ENCODE peak calls at places on chromosomes 11 and 22, in four cellular contexts. One of them, this sample, is unnamed.

GRCh38 chr11:15941206-15941770 is 415.1 kb downstream of the SOX6 start:
- DNase-seq in AG04449: no peak
- DNase-seq in cardiac muscle cell: peak
- DNase-seq in choroid plexus epithelial cell: peak
- DNase-seq in this sample: no peak

GRCh38 chr11:69663326-69663725 is 11.8 kb downstream of the LTO1 start:
- DNase-seq in AG04449: no peak
- DNase-seq in cardiac muscle cell: no peak
- DNase-seq in choroid plexus epithelial cell: no peak
- DNase-seq in this sample: peak

GRCh38 chr11:6895010-6895409 is 2.7 kb upstream of the OR2D2 start:
- DNase-seq in AG04449: no peak
- DNase-seq in cardiac muscle cell: no peak
- DNase-seq in choroid plexus epithelial cell: no peak
- DNase-seq in this sample: no peak

GRCh38 chr11:74694536-74694935 is 36.7 kb downstream of the CHRDL2 start:
- DNase-seq in AG04449: no peak
- DNase-seq in cardiac muscle cell: no peak
- DNase-seq in choroid plexus epithelial cell: no peak
- DNase-seq in this sample: no peak

GRCh38 chr22:25149014-25149413 is 50.6 kb upstream of the CRYBB3 start:
- DNase-seq in AG04449: no peak
- DNase-seq in cardiac muscle cell: no peak
- DNase-seq in choroid plexus epithelial cell: no peak
- DNase-seq in this sample: no peak

GRCh38 chr22:50542416-50542927 is 3.2 kb upstream of the KLHDC7B start:
- DNase-seq in AG04449: no peak
- DNase-seq in cardiac muscle cell: no peak
- DNase-seq in choroid plexus epithelial cell: peak
- DNase-seq in this sample: no peak

GRCh38 chr11:61777234-61778090 is 14.9 kb downstream of the TMEM258 start:
- DNase-seq in AG04449: no peak
- DNase-seq in cardiac muscle cell: no peak
- DNase-seq in choroid plexus epithelial cell: no peak
- DNase-seq in this sample: peak

GRCh38 chr22:48707749-48708557 is 1119.7 kb downstream of the BRD1 start:
- DNase-seq in AG04449: no peak
- DNase-seq in cardiac muscle cell: no peak
- DNase-seq in choroid plexus epithelial cell: no peak
- DNase-seq in this sample: peak

GRCh38 chr11:19311306-19312030 is 70.7 kb upstream of the E2F8 start:
- DNase-seq in AG04449: no peak
- DNase-seq in cardiac muscle cell: peak
- DNase-seq in choroid plexus epithelial cell: peak
- DNase-seq in this sample: no peak

GRCh38 chr11:3929232-3929631 is 73.8 kb downstream of the STIM1 start:
- DNase-seq in AG04449: no peak
- DNase-seq in cardiac muscle cell: no peak
- DNase-seq in choroid plexus epithelial cell: no peak
- DNase-seq in this sample: no peak

GRCh38 chr22:32203181-32204105 is 1.4 kb downstream of the RFPL2 start:
- DNase-seq in AG04449: no peak
- DNase-seq in cardiac muscle cell: no peak
- DNase-seq in choroid plexus epithelial cell: no peak
- DNase-seq in this sample: no peak

GRCh38 chr11:64500176-64501013 is 90.6 kb upstream of the SLC22A12 start:
- DNase-seq in AG04449: no peak
- DNase-seq in cardiac muscle cell: no peak
- DNase-seq in choroid plexus epithelial cell: no peak
- DNase-seq in this sample: peak

GRCh38 chr11:20203836-20204235 is 43.6 kb upstream of the DBX1 start:
- DNase-seq in AG04449: no peak
- DNase-seq in cardiac muscle cell: no peak
- DNase-seq in choroid plexus epithelial cell: no peak
- DNase-seq in this sample: no peak

GRCh38 chr11:1567052-1567720 is 4.9 kb downstream of the DUSP8 start:
- DNase-seq in AG04449: no peak
- DNase-seq in cardiac muscle cell: no peak
- DNase-seq in choroid plexus epithelial cell: no peak
- DNase-seq in this sample: peak

GRCh38 chr11:7605544-7605943 is 67.8 kb downstream of the CYB5R2 start:
- DNase-seq in AG04449: no peak
- DNase-seq in cardiac muscle cell: peak
- DNase-seq in choroid plexus epithelial cell: peak
- DNase-seq in this sample: no peak

GRCh38 chr22:33562484-33562883 is 357.8 kb downstream of the LARGE1 start:
- DNase-seq in AG04449: no peak
- DNase-seq in cardiac muscle cell: no peak
- DNase-seq in choroid plexus epithelial cell: no peak
- DNase-seq in this sample: no peak

GRCh38 chr11:64251986-64252837 is 882 bp downstream of the PLCB3 start:
- DNase-seq in AG04449: no peak
- DNase-seq in cardiac muscle cell: peak
- DNase-seq in choroid plexus epithelial cell: no peak
- DNase-seq in this sample: no peak

GRCh38 chr11:67615455-67616430 is 9.0 kb downstream of the NDUFV1 start:
- DNase-seq in AG04449: no peak
- DNase-seq in cardiac muscle cell: peak
- DNase-seq in choroid plexus epithelial cell: peak
- DNase-seq in this sample: no peak

GRCh38 chr11:69274531-69275016 is 19.4 kb upstream of the MYEOV start:
- DNase-seq in AG04449: no peak
- DNase-seq in cardiac muscle cell: no peak
- DNase-seq in choroid plexus epithelial cell: no peak
- DNase-seq in this sample: peak

GRCh38 chr11:64092119-64092760 is 56.5 kb downstream of the FLRT1 start:
- DNase-seq in AG04449: no peak
- DNase-seq in cardiac muscle cell: no peak
- DNase-seq in choroid plexus epithelial cell: no peak
- DNase-seq in this sample: no peak

GRCh38 chr11:96341237-96342130 is 1.5 kb downstream of the MAML2 start:
- DNase-seq in AG04449: no peak
- DNase-seq in cardiac muscle cell: peak
- DNase-seq in choroid plexus epithelial cell: peak
- DNase-seq in this sample: no peak
- TF ChIP-seq CTCF in AG04449: peak
- TF ChIP-seq CTCF in cardiac muscle cell: peak
- TF ChIP-seq CTCF in choroid plexus epithelial cell: peak
- TF ChIP-seq CTCF in this sample: peak

DNA sequence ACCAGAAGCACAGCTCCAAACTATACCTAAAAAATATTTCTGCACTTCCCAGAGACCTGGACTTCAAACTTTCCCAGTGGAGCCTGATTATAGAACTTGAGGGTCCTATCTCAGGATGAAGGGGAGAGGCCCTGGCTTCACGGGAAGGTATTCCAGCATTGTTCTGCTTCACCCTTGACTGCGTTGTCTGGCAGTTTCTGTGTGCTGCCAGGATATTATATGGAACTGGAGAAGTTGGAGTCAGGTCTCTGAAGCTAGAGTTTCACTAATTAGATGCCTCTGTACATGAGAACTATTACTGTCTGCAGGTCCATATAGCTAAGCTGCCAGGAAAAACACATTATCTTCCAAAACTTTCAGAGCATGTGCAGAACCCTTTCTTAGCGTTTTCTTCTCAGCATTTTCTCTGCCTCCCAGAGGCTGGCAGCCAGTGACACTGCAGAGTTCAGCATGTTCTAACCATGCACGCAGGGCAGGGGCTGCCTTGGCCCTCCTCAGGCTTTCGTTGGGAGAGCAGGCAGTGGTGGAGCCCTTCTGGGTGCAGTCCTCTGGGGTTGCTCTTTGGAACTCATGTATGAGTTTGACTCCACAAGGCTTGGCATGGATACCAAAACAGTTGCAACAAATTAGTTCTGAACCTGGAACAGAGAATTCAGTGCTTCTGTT is 99.3 kb downstream of the CWC15 start:
- DNase-seq in AG04449: no peak
- DNase-seq in cardiac muscle cell: peak
- DNase-seq in choroid plexus epithelial cell: peak
- DNase-seq in this sample: no peak
- TF ChIP-seq CTCF in AG04449: no peak
- TF ChIP-seq CTCF in cardiac muscle cell: no peak
- TF ChIP-seq CTCF in choroid plexus epithelial cell: peak
- TF ChIP-seq CTCF in this sample: peak

GRCh38 chr22:30861688-30862552 is 106.7 kb downstream of the MORC2 start:
- DNase-seq in AG04449: no peak
- DNase-seq in cardiac muscle cell: no peak
- DNase-seq in choroid plexus epithelial cell: no peak
- DNase-seq in this sample: no peak

GRCh38 chr22:30865656-30866055 is 102.9 kb downstream of the MORC2 start:
- DNase-seq in AG04449: no peak
- DNase-seq in cardiac muscle cell: no peak
- DNase-seq in choroid plexus epithelial cell: no peak
- DNase-seq in this sample: no peak

GRCh38 chr22:30864441-30865420 is 103.8 kb downstream of the MORC2 start:
- DNase-seq in AG04449: no peak
- DNase-seq in cardiac muscle cell: no peak
- DNase-seq in choroid plexus epithelial cell: no peak
- DNase-seq in this sample: no peak

GRCh38 chr22:30861131-30861530 is 107.4 kb downstream of the MORC2 start:
- DNase-seq in AG04449: no peak
- DNase-seq in cardiac muscle cell: no peak
- DNase-seq in choroid plexus epithelial cell: no peak
- DNase-seq in this sample: no peak

GRCh38 chr22:30863161-30863833 is 105.3 kb downstream of the MORC2 start:
- DNase-seq in AG04449: no peak
- DNase-seq in cardiac muscle cell: peak
- DNase-seq in choroid plexus epithelial cell: no peak
- DNase-seq in this sample: no peak
- TF ChIP-seq CTCF in AG04449: no peak
- TF ChIP-seq CTCF in cardiac muscle cell: peak
- TF ChIP-seq CTCF in choroid plexus epithelial cell: no peak
- TF ChIP-seq CTCF in this sample: no peak

GRCh38 chr11:131692961-131693360 is 322.5 kb downstream of the NTM start:
- DNase-seq in AG04449: no peak
- DNase-seq in cardiac muscle cell: no peak
- DNase-seq in choroid plexus epithelial cell: no peak
- DNase-seq in this sample: no peak

GRCh38 chr11:131690776-131691557 is 320.6 kb downstream of the NTM start:
- DNase-seq in AG04449: no peak
- DNase-seq in cardiac muscle cell: no peak
- DNase-seq in choroid plexus epithelial cell: no peak
- DNase-seq in this sample: peak

GRCh38 chr11:131692151-131692550 is 321.7 kb downstream of the NTM start:
- DNase-seq in AG04449: no peak
- DNase-seq in cardiac muscle cell: no peak
- DNase-seq in choroid plexus epithelial cell: no peak
- DNase-seq in this sample: no peak

GRCh38 chr11:131690362-131690761 is 319.9 kb downstream of the NTM start:
- DNase-seq in AG04449: no peak
- DNase-seq in cardiac muscle cell: no peak
- DNase-seq in choroid plexus epithelial cell: no peak
- DNase-seq in this sample: no peak

GRCh38 chr11:131691558-131692041 is 321.2 kb downstream of the NTM start:
- DNase-seq in AG04449: no peak
- DNase-seq in cardiac muscle cell: peak
- DNase-seq in choroid plexus epithelial cell: peak
- DNase-seq in this sample: no peak
- TF ChIP-seq CTCF in AG04449: peak
- TF ChIP-seq CTCF in cardiac muscle cell: peak
- TF ChIP-seq CTCF in choroid plexus epithelial cell: peak
- TF ChIP-seq CTCF in this sample: peak

DNA sequence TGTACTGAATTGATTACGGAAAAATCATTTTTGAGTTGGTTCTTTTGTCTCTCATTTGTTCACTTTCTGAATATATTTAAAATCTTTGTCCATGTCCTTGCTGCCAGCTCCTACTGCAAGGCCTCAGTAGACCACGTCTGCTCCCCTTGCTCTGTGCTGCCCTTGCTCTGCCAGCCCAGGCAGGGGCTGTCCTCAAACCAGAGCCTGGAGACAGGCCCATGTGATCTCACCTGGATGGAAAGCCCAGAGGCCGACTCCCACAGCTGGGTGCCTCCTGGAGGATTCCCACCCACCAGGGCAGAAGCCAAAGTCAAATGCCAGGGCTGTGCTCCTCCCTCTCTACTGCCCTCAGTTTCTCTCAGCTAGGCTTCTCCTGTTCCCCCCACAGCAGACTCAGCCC is 141.8 kb downstream of the NTM start:
- DNase-seq in AG04449: no peak
- DNase-seq in cardiac muscle cell: no peak
- DNase-seq in choroid plexus epithelial cell: no peak
- DNase-seq in this sample: no peak
- TF ChIP-seq CTCF in AG04449: no peak
- TF ChIP-seq CTCF in cardiac muscle cell: no peak
- TF ChIP-seq CTCF in choroid plexus epithelial cell: no peak
- TF ChIP-seq CTCF in this sample: no peak

GRCh38 chr22:27990879-27991278 is 71.8 kb upstream of the PITPNB start:
- DNase-seq in AG04449: no peak
- DNase-seq in cardiac muscle cell: peak
- DNase-seq in choroid plexus epithelial cell: peak
- DNase-seq in this sample: peak
- TF ChIP-seq CTCF in AG04449: peak
- TF ChIP-seq CTCF in cardiac muscle cell: peak
- TF ChIP-seq CTCF in choroid plexus epithelial cell: peak
- TF ChIP-seq CTCF in this sample: peak

This sample was measured in chondrocyte.